ENCODE peak calls at places on chromosomes 2 and 18, in four cellular contexts. X, I, K and M are unnamed samples.

GRCh38 chr2:203809991-203810510 is 57.5 kb upstream of the CTLA4 start:
- DNase-seq in I (no peak), X (no peak), K (no peak), M (no peak)

GRCh38 chr2:241933175-241933911 is 63.8 kb downstream of the RTP5 start:
- DNase-seq in X (no peak), I (no peak), K (no peak), M (no peak)

GRCh38 chr2:215271466-215271865 is 40.4 kb upstream of the ATIC start:
- DNase-seq in K (no peak), X (no peak), I (no peak), M (no peak)

GRCh38 chr2:74053959-74054715 is 69.4 kb downstream of the TET3 start:
- DNase-seq in K (no peak), X (no peak), I (no peak), M (no peak)

GRCh38 chr2:239327536-239328305 is 73.1 kb downstream of the HDAC4 start:
- DNase-seq in K (no peak), X (no peak), I (no peak), M (no peak)

GRCh38 chr2:130996658-130997057 is 96.6 kb downstream of the FAM168B start:
- DNase-seq in K (no peak), X (no peak), I (no peak), M (no peak)

GRCh38 chr18:39415471-39415870 is 1849.9 kb upstream of the CELF4 start:
- DNase-seq in X (no peak), K (no peak), I (no peak), M (no peak)

GRCh38 chr18:45528712-45529336 is 86.5 kb upstream of the SLC14A2 start:
- DNase-seq in I (no peak), K (no peak), X (no peak), M (no peak)

GRCh38 chr2:75609937-75610508 is 36.6 kb upstream of the MRPL19 start:
- DNase-seq in X (no peak), K (no peak), I (no peak), M (no peak)

GRCh38 chr2:1590611-1591460 is 153.5 kb downstream of the PXDN start:
- DNase-seq in K (no peak), I (no peak), X (peak), M (no peak)

GRCh38 chr18:79664525-79665125 is 15.0 kb upstream of the CTDP1 start:
- DNase-seq in K (no peak), X (no peak), I (no peak), M (no peak)

GRCh38 chr2:194301946-194302345 is 1355.1 kb upstream of the SLC39A10 start:
- DNase-seq in X (no peak), I (no peak), K (no peak), M (no peak)

GRCh38 chr2:75798624-75799023 is 87.9 kb upstream of the GCFC2 start:
- DNase-seq in K (no peak), X (no peak), I (no peak), M (no peak)